ENCODE peak calls at places on chromosomes 2 and 18, in nine cellular contexts. One of them, this sample, is unnamed.

GRCh38 chr18:38421016-38421415 is 855.4 kb upstream of the CELF4 start:
- DNase-seq in lung: no peak
- DNase-seq in lower lobe of right lung: no peak
- DNase-seq in trophoblast cell: no peak
- DNase-seq in left lung: no peak
- DNase-seq in heart right ventricle: no peak
- DNase-seq in tibial nerve: no peak
- DNase-seq in CD8-positive, alpha-beta T cell: no peak
- DNase-seq in gastrocnemius medialis: no peak
- DNase-seq in this sample: no peak

GRCh38 chr2:109238580-109238979 is 109.6 kb downstream of the SH3RF3 start:
- DNase-seq in left lung: peak
- DNase-seq in heart right ventricle: no peak
- DNase-seq in lower lobe of right lung: peak
- DNase-seq in lung: peak
- DNase-seq in trophoblast cell: peak
- DNase-seq in CD8-positive, alpha-beta T cell: peak
- DNase-seq in tibial nerve: peak
- DNase-seq in gastrocnemius medialis: peak
- DNase-seq in this sample: peak

GRCh38 chr2:190093793-190094192 is 31.3 kb upstream of the MSTN start:
- DNase-seq in lung: peak
- DNase-seq in left lung: no peak
- DNase-seq in heart right ventricle: peak
- DNase-seq in lower lobe of right lung: no peak
- DNase-seq in tibial nerve: no peak
- DNase-seq in gastrocnemius medialis: peak
- DNase-seq in trophoblast cell: no peak
- DNase-seq in CD8-positive, alpha-beta T cell: no peak
- DNase-seq in this sample: no peak

GRCh38 chr18:57909620-57910019 is 106.5 kb upstream of the ATP8B1 start:
- DNase-seq in CD8-positive, alpha-beta T cell: no peak
- DNase-seq in tibial nerve: no peak
- DNase-seq in trophoblast cell: no peak
- DNase-seq in lung: no peak
- DNase-seq in heart right ventricle: no peak
- DNase-seq in lower lobe of right lung: no peak
- DNase-seq in gastrocnemius medialis: no peak
- DNase-seq in left lung: no peak
- DNase-seq in this sample: no peak

GRCh38 chr2:62774555-62775366 is 69.2 kb downstream of the EHBP1 start:
- DNase-seq in heart right ventricle: no peak
- DNase-seq in CD8-positive, alpha-beta T cell: no peak
- DNase-seq in left lung: no peak
- DNase-seq in gastrocnemius medialis: no peak
- DNase-seq in tibial nerve: peak
- DNase-seq in lung: no peak
- DNase-seq in trophoblast cell: peak
- DNase-seq in lower lobe of right lung: no peak
- DNase-seq in this sample: no peak

GRCh38 chr2:38092196-38092902 is 16.4 kb upstream of the CYP1B1 start:
- DNase-seq in lung: no peak
- DNase-seq in gastrocnemius medialis: peak
- DNase-seq in CD8-positive, alpha-beta T cell: no peak
- DNase-seq in lower lobe of right lung: no peak
- DNase-seq in tibial nerve: peak
- DNase-seq in trophoblast cell: peak
- DNase-seq in heart right ventricle: peak
- DNase-seq in left lung: no peak
- DNase-seq in this sample: peak

GRCh38 chr2:43220229-43220981 is 6.0 kb downstream of the ZFP36L2 start:
- DNase-seq in tibial nerve: peak
- DNase-seq in lung: no peak
- DNase-seq in CD8-positive, alpha-beta T cell: no peak
- DNase-seq in left lung: no peak
- DNase-seq in gastrocnemius medialis: no peak
- DNase-seq in heart right ventricle: no peak
- DNase-seq in lower lobe of right lung: no peak
- DNase-seq in trophoblast cell: peak
- DNase-seq in this sample: no peak

GRCh38 chr2:154195644-154196221 is 324.0 kb downstream of the GALNT13 start:
- DNase-seq in trophoblast cell: no peak
- DNase-seq in left lung: no peak
- DNase-seq in tibial nerve: no peak
- DNase-seq in gastrocnemius medialis: no peak
- DNase-seq in lower lobe of right lung: no peak
- DNase-seq in heart right ventricle: no peak
- DNase-seq in CD8-positive, alpha-beta T cell: no peak
- DNase-seq in lung: no peak
- DNase-seq in this sample: no peak

GRCh38 chr2:188291617-188292445 is at the start of gene GULP1:
- DNase-seq in lung: peak
- DNase-seq in gastrocnemius medialis: peak
- DNase-seq in tibial nerve: peak
- DNase-seq in left lung: peak
- DNase-seq in lower lobe of right lung: peak
- DNase-seq in CD8-positive, alpha-beta T cell: no peak
- DNase-seq in trophoblast cell: peak
- DNase-seq in heart right ventricle: peak
- DNase-seq in this sample: peak

GRCh38 chr2:188293601-188294482 is 2.2 kb downstream of the GULP1 start:
- DNase-seq in heart right ventricle: peak
- DNase-seq in lower lobe of right lung: peak
- DNase-seq in trophoblast cell: peak
- DNase-seq in lung: peak
- DNase-seq in CD8-positive, alpha-beta T cell: no peak
- DNase-seq in gastrocnemius medialis: peak
- DNase-seq in left lung: no peak
- DNase-seq in tibial nerve: peak
- DNase-seq in this sample: peak

GRCh38 chr2:188292446-188293239 is 969 bp downstream of the GULP1 start:
- DNase-seq in heart right ventricle: peak
- DNase-seq in left lung: peak
- DNase-seq in tibial nerve: peak
- DNase-seq in lung: peak
- DNase-seq in CD8-positive, alpha-beta T cell: no peak
- DNase-seq in lower lobe of right lung: peak
- DNase-seq in gastrocnemius medialis: peak
- DNase-seq in trophoblast cell: peak
- DNase-seq in this sample: peak

GRCh38 chr2:188295067-188295685 is 3.5 kb downstream of the GULP1 start:
- DNase-seq in lung: no peak
- DNase-seq in heart right ventricle: no peak
- DNase-seq in trophoblast cell: no peak
- DNase-seq in lower lobe of right lung: no peak
- DNase-seq in tibial nerve: no peak
- DNase-seq in CD8-positive, alpha-beta T cell: no peak
- DNase-seq in left lung: no peak
- DNase-seq in gastrocnemius medialis: no peak
- DNase-seq in this sample: no peak

DNA sequence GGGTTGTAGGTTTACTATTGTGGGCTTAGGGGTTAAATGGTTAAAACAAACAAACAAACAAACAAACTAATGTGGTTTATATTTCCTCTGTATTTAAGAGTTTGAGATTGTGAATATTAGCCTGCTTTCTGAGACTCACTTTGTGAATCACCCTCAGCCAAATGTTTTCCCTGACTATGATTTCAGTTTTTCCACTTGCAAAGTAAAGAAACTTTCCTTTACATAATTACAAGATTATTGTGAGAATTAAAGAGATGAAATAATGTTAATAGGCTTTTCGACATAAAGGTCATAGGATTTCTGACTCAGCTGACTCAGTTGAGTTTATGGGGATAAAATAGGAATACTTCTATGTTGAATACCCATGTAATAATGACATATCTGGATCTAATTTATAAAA is 2.9 kb downstream of the GULP1 start:
- DNase-seq in gastrocnemius medialis: no peak
- DNase-seq in lung: no peak
- DNase-seq in lower lobe of right lung: no peak
- DNase-seq in heart right ventricle: no peak
- DNase-seq in tibial nerve: no peak
- DNase-seq in trophoblast cell: no peak
- DNase-seq in left lung: no peak
- DNase-seq in CD8-positive, alpha-beta T cell: no peak
- DNase-seq in this sample: no peak
- H3K4me3 ChIP-seq in gastrocnemius medialis: peak
- H3K4me3 ChIP-seq in lung: no peak
- H3K4me3 ChIP-seq in lower lobe of right lung: peak
- H3K4me3 ChIP-seq in heart right ventricle: peak
- H3K4me3 ChIP-seq in tibial nerve: peak
- H3K4me3 ChIP-seq in trophoblast cell: no peak
- H3K4me3 ChIP-seq in left lung: no peak
- H3K4me3 ChIP-seq in CD8-positive, alpha-beta T cell: no peak
- H3K4me3 ChIP-seq in this sample: peak

GRCh38 chr18:3654442-3655253 is 204.7 kb downstream of the TGIF1 start:
- DNase-seq in gastrocnemius medialis: no peak
- DNase-seq in tibial nerve: no peak
- DNase-seq in heart right ventricle: no peak
- DNase-seq in trophoblast cell: no peak
- DNase-seq in left lung: no peak
- DNase-seq in lower lobe of right lung: no peak
- DNase-seq in CD8-positive, alpha-beta T cell: no peak
- DNase-seq in lung: no peak
- DNase-seq in this sample: no peak

GRCh38 chr18:3653859-3654441 is 204.0 kb downstream of the TGIF1 start:
- DNase-seq in lung: no peak
- DNase-seq in CD8-positive, alpha-beta T cell: no peak
- DNase-seq in tibial nerve: no peak
- DNase-seq in gastrocnemius medialis: no peak
- DNase-seq in left lung: no peak
- DNase-seq in lower lobe of right lung: no peak
- DNase-seq in trophoblast cell: no peak
- DNase-seq in heart right ventricle: no peak
- DNase-seq in this sample: no peak

GRCh38 chr18:3655637-3656050 is 205.7 kb downstream of the TGIF1 start:
- DNase-seq in left lung: no peak
- DNase-seq in lower lobe of right lung: no peak
- DNase-seq in CD8-positive, alpha-beta T cell: no peak
- DNase-seq in heart right ventricle: no peak
- DNase-seq in tibial nerve: no peak
- DNase-seq in trophoblast cell: peak
- DNase-seq in gastrocnemius medialis: no peak
- DNase-seq in lung: no peak
- DNase-seq in this sample: no peak

GRCh38 chr18:3653263-3653858 is 203.4 kb downstream of the TGIF1 start:
- DNase-seq in gastrocnemius medialis: no peak
- DNase-seq in trophoblast cell: no peak
- DNase-seq in lung: no peak
- DNase-seq in left lung: no peak
- DNase-seq in heart right ventricle: no peak
- DNase-seq in CD8-positive, alpha-beta T cell: no peak
- DNase-seq in lower lobe of right lung: no peak
- DNase-seq in tibial nerve: no peak
- DNase-seq in this sample: no peak

DNA sequence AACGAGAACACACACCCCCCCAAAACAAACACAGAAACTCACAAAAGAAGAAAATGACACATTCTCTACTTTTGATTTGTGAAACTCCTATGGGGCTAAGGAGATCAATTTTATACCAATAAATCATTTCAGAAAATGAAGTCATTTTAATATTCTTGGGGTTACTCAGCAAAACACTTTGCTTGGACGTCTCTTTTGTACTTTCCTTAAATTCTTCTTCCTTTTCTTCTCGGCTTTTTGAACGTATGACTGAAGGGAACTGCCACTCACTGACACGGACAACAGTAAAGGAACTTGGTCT is 205.2 kb downstream of the TGIF1 start:
- DNase-seq in lung: no peak
- DNase-seq in tibial nerve: no peak
- DNase-seq in left lung: no peak
- DNase-seq in lower lobe of right lung: no peak
- DNase-seq in gastrocnemius medialis: no peak
- DNase-seq in trophoblast cell: no peak
- DNase-seq in heart right ventricle: no peak
- DNase-seq in CD8-positive, alpha-beta T cell: no peak
- DNase-seq in this sample: no peak
- H3K27ac ChIP-seq in lung: no peak
- H3K27ac ChIP-seq in tibial nerve: no peak
- H3K27ac ChIP-seq in left lung: peak
- H3K27ac ChIP-seq in lower lobe of right lung: no peak
- H3K27ac ChIP-seq in gastrocnemius medialis: no peak
- H3K27ac ChIP-seq in trophoblast cell: peak
- H3K27ac ChIP-seq in heart right ventricle: no peak
- H3K27ac ChIP-seq in CD8-positive, alpha-beta T cell: no peak
- H3K27ac ChIP-seq in this sample: no peak

GRCh38 chr2:234979204-234980167 is 27.7 kb downstream of the SH3BP4 start:
- DNase-seq in lung: no peak
- DNase-seq in lower lobe of right lung: no peak
- DNase-seq in gastrocnemius medialis: no peak
- DNase-seq in tibial nerve: no peak
- DNase-seq in left lung: no peak
- DNase-seq in CD8-positive, alpha-beta T cell: no peak
- DNase-seq in trophoblast cell: peak
- DNase-seq in heart right ventricle: no peak
- DNase-seq in this sample: no peak

GRCh38 chr2:234976479-234977227 is 24.8 kb downstream of the SH3BP4 start:
- DNase-seq in gastrocnemius medialis: no peak
- DNase-seq in CD8-positive, alpha-beta T cell: no peak
- DNase-seq in left lung: no peak
- DNase-seq in heart right ventricle: no peak
- DNase-seq in lung: no peak
- DNase-seq in trophoblast cell: no peak
- DNase-seq in tibial nerve: no peak
- DNase-seq in lower lobe of right lung: no peak
- DNase-seq in this sample: no peak

GRCh38 chr2:234980476-234981187 is 28.8 kb downstream of the SH3BP4 start:
- DNase-seq in heart right ventricle: no peak
- DNase-seq in gastrocnemius medialis: no peak
- DNase-seq in left lung: no peak
- DNase-seq in lung: no peak
- DNase-seq in lower lobe of right lung: no peak
- DNase-seq in trophoblast cell: no peak
- DNase-seq in tibial nerve: no peak
- DNase-seq in CD8-positive, alpha-beta T cell: no peak
- DNase-seq in this sample: no peak

GRCh38 chr2:234977228-234977679 is 25.4 kb downstream of the SH3BP4 start:
- DNase-seq in tibial nerve: no peak
- DNase-seq in heart right ventricle: no peak
- DNase-seq in lower lobe of right lung: no peak
- DNase-seq in CD8-positive, alpha-beta T cell: no peak
- DNase-seq in trophoblast cell: no peak
- DNase-seq in left lung: no peak
- DNase-seq in lung: no peak
- DNase-seq in gastrocnemius medialis: no peak
- DNase-seq in this sample: no peak

GRCh38 chr2:234978466-234979203 is 26.8 kb downstream of the SH3BP4 start:
- DNase-seq in left lung: no peak
- DNase-seq in gastrocnemius medialis: no peak
- DNase-seq in lower lobe of right lung: no peak
- DNase-seq in tibial nerve: no peak
- DNase-seq in CD8-positive, alpha-beta T cell: no peak
- DNase-seq in lung: peak
- DNase-seq in heart right ventricle: no peak
- DNase-seq in trophoblast cell: no peak
- DNase-seq in this sample: no peak
- H3K4me3 ChIP-seq in left lung: no peak
- H3K4me3 ChIP-seq in gastrocnemius medialis: no peak
- H3K4me3 ChIP-seq in lower lobe of right lung: peak
- H3K4me3 ChIP-seq in tibial nerve: no peak
- H3K4me3 ChIP-seq in CD8-positive, alpha-beta T cell: no peak
- H3K4me3 ChIP-seq in lung: no peak
- H3K4me3 ChIP-seq in heart right ventricle: peak
- H3K4me3 ChIP-seq in trophoblast cell: no peak
- H3K4me3 ChIP-seq in this sample: peak

DNA sequence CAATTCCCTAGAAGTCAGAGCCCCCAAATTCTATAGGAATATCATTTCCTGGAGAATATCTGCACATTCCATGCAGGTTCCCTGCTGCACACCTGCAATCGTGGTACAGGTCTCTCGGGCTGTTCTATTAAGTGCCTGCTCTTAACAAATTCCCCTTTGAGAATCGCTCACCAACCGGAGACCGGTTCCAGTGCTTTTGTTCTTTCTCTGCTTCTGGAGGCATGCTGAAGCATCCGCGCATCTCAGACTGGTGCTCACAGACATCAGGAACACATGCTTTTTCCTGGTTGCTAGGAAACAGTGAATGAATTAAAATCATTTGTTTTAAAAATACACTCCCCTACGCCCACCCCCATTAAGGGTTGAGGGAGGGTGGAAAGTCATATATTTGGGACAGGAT is at the start of gene C2orf80:
- DNase-seq in gastrocnemius medialis: no peak
- DNase-seq in tibial nerve: no peak
- DNase-seq in lung: no peak
- DNase-seq in lower lobe of right lung: no peak
- DNase-seq in left lung: no peak
- DNase-seq in CD8-positive, alpha-beta T cell: no peak
- DNase-seq in heart right ventricle: no peak
- DNase-seq in trophoblast cell: no peak
- DNase-seq in this sample: no peak
- H3K27ac ChIP-seq in gastrocnemius medialis: no peak
- H3K27ac ChIP-seq in tibial nerve: no peak
- H3K27ac ChIP-seq in lung: no peak
- H3K27ac ChIP-seq in lower lobe of right lung: no peak
- H3K27ac ChIP-seq in left lung: no peak
- H3K27ac ChIP-seq in CD8-positive, alpha-beta T cell: no peak
- H3K27ac ChIP-seq in heart right ventricle: no peak
- H3K27ac ChIP-seq in trophoblast cell: no peak
- H3K27ac ChIP-seq in this sample: no peak

This sample was measured in left ventricle myocardium inferior.